ENCODE peak calls at places on chromosome 17, in four cellular contexts. I is G401, V is amniotic epithelial cell, N is ovary. C is an unnamed sample.

GRCh38 chr17:81831957-81832607 is 1.0 kb downstream of the MCRIP1 start:
- DNase-seq in I (no peak), N (no peak), V (no peak), C (no peak)

GRCh38 chr17:81043725-81044427 is 8.9 kb downstream of the BAIAP2 start:
- DNase-seq in V (peak), I (no peak), N (no peak), C (no peak)

GRCh38 chr17:80123791-80124190 is 22.4 kb downstream of the GAA start:
- DNase-seq in N (no peak), I (no peak), V (no peak), C (no peak)

GRCh38 chr17:28996554-28997096 is 9.2 kb downstream of the SEZ6 start:
- DNase-seq in V (no peak), N (no peak), I (no peak), C (no peak)

GRCh38 chr17:50027639-50028206 is 28.2 kb upstream of the ITGA3 start:
- DNase-seq in V (peak), N (peak), I (no peak), C (no peak)

GRCh38 chr17:55768946-55769624 is 18.2 kb downstream of the PCTP start:
- DNase-seq in N (no peak), I (no peak), V (peak), C (no peak)

GRCh38 chr17:40309031-40309937 is at the start of gene RARA:
- DNase-seq in V (peak), I (peak), N (peak), C (peak)

GRCh38 chr17:28174352-28175046 is 132.0 kb downstream of the NLK start:
- DNase-seq in N (no peak), V (no peak), I (no peak), C (no peak)

GRCh38 chr17:40909755-40910154 is 24.7 kb upstream of the KRT20 start:
- DNase-seq in V (peak), N (no peak), I (peak), C (no peak)

GRCh38 chr17:1958134-1958881 is 66.8 kb downstream of the RTN4RL1 start:
- DNase-seq in N (no peak), I (no peak), V (no peak), C (no peak)

GRCh38 chr17:47204722-47205418 is 4.3 kb upstream of the MYL4 start:
- DNase-seq in N (no peak), V (peak), I (no peak), C (no peak)

GRCh38 chr17:75849724-75850123 is 5.4 kb downstream of the WBP2 start:
- DNase-seq in I (no peak), V (no peak), N (no peak), C (peak)

GRCh38 chr17:42361781-42362186 is 26.5 kb downstream of the STAT3 start:
- DNase-seq in V (no peak), N (no peak), I (peak), C (peak)

GRCh38 chr17:156094-156621 is 18.8 kb downstream of the SCGB1C2 start:
- DNase-seq in N (no peak), V (no peak), I (no peak), C (no peak)

GRCh38 chr17:2068589-2069051 is 13.7 kb downstream of the HIC1 start:
- DNase-seq in V (peak), I (peak), N (peak), C (peak)

GRCh38 chr17:15307686-15308085 is 33.7 kb downstream of the TEKT3 start:
- DNase-seq in I (no peak), V (peak), N (no peak), C (no peak)

GRCh38 chr17:2828396-2829038 is 32.3 kb downstream of the RAP1GAP2 start:
- DNase-seq in V (peak), N (peak), I (peak), C (peak)

GRCh38 chr17:14693382-14693781 is 392.5 kb downstream of the HS3ST3B1 start:
- DNase-seq in I (no peak), N (no peak), V (no peak), C (no peak)

GRCh38 chr17:21127508-21128077 is 829 bp downstream of the DHRS7B start:
- DNase-seq in I (no peak), N (no peak), V (no peak), C (no peak)

C was measured in cerebellum.